ENCODE peak calls at places on chromosomes 11 and 22, in five cellular contexts. Q is HepG2, B is H1, X is K562, W is GM12891. L is an unnamed sample.

GRCh38 chr22:42078469-42079318 is 806 bp upstream of the SMDT1 start:
- DNase-seq in Q (no peak), B (no peak), X (no peak), W (no peak), L (peak)

GRCh38 chr11:106553304-106553703 is 465.0 kb downstream of the GUCY1A2 start:
- DNase-seq in Q (no peak), B (no peak), X (no peak), W (no peak), L (no peak)

GRCh38 chr11:35303596-35304392 is 115.6 kb downstream of the SLC1A2 start:
- DNase-seq in Q (peak), B (no peak), X (no peak), W (no peak), L (no peak)

GRCh38 chr11:27976262-27976661 is 131.7 kb downstream of the KIF18A start:
- DNase-seq in Q (no peak), B (no peak), X (no peak), W (no peak), L (no peak)

GRCh38 chr11:4125141-4125540 is 30.5 kb downstream of the RRM1 start:
- DNase-seq in Q (no peak), B (no peak), X (no peak), W (no peak), L (no peak)

GRCh38 chr22:25745341-25746011 is 3.5 kb downstream of the MYO18B start:
- DNase-seq in Q (no peak), B (no peak), X (no peak), W (no peak), L (no peak)

GRCh38 chr11:7592706-7593105 is 78.9 kb downstream of the PPFIBP2 start:
- DNase-seq in Q (no peak), B (no peak), X (no peak), W (no peak), L (no peak)

GRCh38 chr11:122661182-122661945 is 5.8 kb downstream of the UBASH3B start:
- DNase-seq in Q (no peak), B (no peak), X (no peak), W (no peak), L (no peak)

GRCh38 chr22:44824271-44824670 is 71.9 kb downstream of the ARHGAP8 start:
- DNase-seq in Q (no peak), B (no peak), X (no peak), W (no peak), L (no peak)

GRCh38 chr11:9280655-9281301 is 15.6 kb upstream of the DENND5A start:
- DNase-seq in Q (no peak), B (no peak), X (no peak), W (no peak), L (no peak)

GRCh38 chr11:69637956-69638871 is 2.7 kb upstream of the CCND1 start:
- DNase-seq in Q (no peak), B (no peak), X (no peak), W (no peak), L (no peak)

GRCh38 chr11:123216249-123216648 is 21.2 kb upstream of the CLMP start:
- DNase-seq in Q (no peak), B (no peak), X (no peak), W (no peak), L (no peak)

GRCh38 chr11:43948341-43949185 is 6.1 kb downstream of the C11orf96 start:
- DNase-seq in Q (no peak), B (no peak), X (no peak), W (no peak), L (no peak)

GRCh38 chr11:43947815-43948214 is 5.4 kb downstream of the C11orf96 start:
- DNase-seq in Q (no peak), B (no peak), X (no peak), W (no peak), L (no peak)

GRCh38 chr11:43944761-43945311 is 2.4 kb downstream of the C11orf96 start:
- DNase-seq in Q (peak), B (no peak), X (peak), W (peak), L (peak)

GRCh38 chr11:43943931-43944751 is 1.7 kb downstream of the C11orf96 start:
- DNase-seq in Q (no peak), B (no peak), X (no peak), W (no peak), L (no peak)

GRCh38 chr11:43947003-43947500 is 4.6 kb downstream of the C11orf96 start:
- DNase-seq in Q (peak), B (no peak), X (peak), W (no peak), L (no peak)
- TF ChIP-seq POLR2A in Q (no peak), B (no peak), X (no peak), W (no peak), L (no peak)

GRCh38 chr11:15673408-15673811 is 558.7 kb downstream of the INSC start:
- DNase-seq in Q (no peak), B (no peak), X (no peak), W (no peak), L (no peak)
- TF ChIP-seq TAF1 in Q (no peak), B (no peak), X (no peak), W (no peak), L (no peak)

DNA sequence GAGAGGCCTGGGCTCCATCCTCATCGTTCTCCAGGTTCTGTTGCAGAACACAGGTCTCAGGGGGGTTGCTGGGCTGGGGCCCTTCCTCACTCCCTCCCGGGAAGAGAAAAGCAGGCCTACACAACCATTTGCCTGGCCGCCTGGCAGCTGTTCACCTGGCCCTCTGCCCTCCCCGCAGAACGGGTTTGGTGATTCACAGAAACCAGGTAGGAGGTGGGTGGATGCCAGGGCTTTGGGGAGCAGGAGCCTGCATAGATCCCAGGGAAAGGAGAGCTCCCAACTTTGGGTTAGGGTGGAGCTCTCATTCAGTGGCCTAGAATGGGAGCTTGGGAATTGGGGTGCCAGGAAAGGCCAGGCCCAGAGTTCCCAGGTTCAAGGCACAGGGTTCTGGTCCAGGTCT is 995 bp downstream of the TMEM134 start:
- DNase-seq in Q (no peak), B (no peak), X (no peak), W (no peak), L (no peak)
- TF ChIP-seq POLR2AphosphoS5 in Q (no peak), B (no peak), X (no peak), W (no peak), L (no peak)

GRCh38 chr11:19723572-19724342 is 11.1 kb downstream of the NAV2 start:
- DNase-seq in Q (peak), B (no peak), X (no peak), W (no peak), L (no peak)
- TF ChIP-seq POLR2A in Q (no peak), B (no peak), X (no peak), W (no peak), L (no peak)